ENCODE peak calls at places on chromosomes 5 and 9, in six cellular contexts. One of them, this sample, is unnamed.

GRCh38 chr9:91119679-91120078 is 242.0 kb downstream of the AUH start:
- DNase-seq in HFFc6: peak
- DNase-seq in Kasumi-1: no peak
- DNase-seq in EH: peak
- DNase-seq in mesothelial cell of epicardium: no peak
- DNase-seq in ELR: peak
- DNase-seq in this sample: peak

GRCh38 chr9:123414921-123415592 is 59.1 kb downstream of the CRB2 start:
- DNase-seq in HFFc6: no peak
- DNase-seq in Kasumi-1: no peak
- DNase-seq in EH: no peak
- DNase-seq in mesothelial cell of epicardium: no peak
- DNase-seq in ELR: no peak
- DNase-seq in this sample: no peak

GRCh38 chr9:121698627-121699270 is 47.3 kb downstream of the DAB2IP start:
- DNase-seq in HFFc6: no peak
- DNase-seq in Kasumi-1: no peak
- DNase-seq in EH: no peak
- DNase-seq in mesothelial cell of epicardium: peak
- DNase-seq in ELR: no peak
- DNase-seq in this sample: peak

GRCh38 chr5:86688414-86688813 is 70.7 kb downstream of the COX7C start:
- DNase-seq in HFFc6: no peak
- DNase-seq in Kasumi-1: no peak
- DNase-seq in EH: no peak
- DNase-seq in mesothelial cell of epicardium: no peak
- DNase-seq in ELR: no peak
- DNase-seq in this sample: no peak

GRCh38 chr9:34252670-34253459 is 74.0 kb downstream of the UBAP1 start:
- DNase-seq in HFFc6: peak
- DNase-seq in Kasumi-1: peak
- DNase-seq in EH: peak
- DNase-seq in mesothelial cell of epicardium: peak
- DNase-seq in ELR: peak
- DNase-seq in this sample: peak

GRCh38 chr5:4054092-4054491 is 458.5 kb downstream of the IRX1 start:
- DNase-seq in HFFc6: no peak
- DNase-seq in Kasumi-1: no peak
- DNase-seq in EH: no peak
- DNase-seq in mesothelial cell of epicardium: no peak
- DNase-seq in ELR: no peak
- DNase-seq in this sample: no peak

GRCh38 chr5:119273391-119273839 is 82.4 kb upstream of the TNFAIP8 start:
- DNase-seq in HFFc6: no peak
- DNase-seq in Kasumi-1: peak
- DNase-seq in EH: no peak
- DNase-seq in mesothelial cell of epicardium: no peak
- DNase-seq in ELR: no peak
- DNase-seq in this sample: no peak

GRCh38 chr5:141182248-141182647 is at the start of gene PCDHB16:
- DNase-seq in HFFc6: peak
- DNase-seq in Kasumi-1: no peak
- DNase-seq in EH: peak
- DNase-seq in mesothelial cell of epicardium: peak
- DNase-seq in ELR: peak
- DNase-seq in this sample: peak

GRCh38 chr5:40754381-40755092 is 1.2 kb downstream of the TTC33 start:
- DNase-seq in HFFc6: peak
- DNase-seq in Kasumi-1: no peak
- DNase-seq in EH: peak
- DNase-seq in mesothelial cell of epicardium: no peak
- DNase-seq in ELR: peak
- DNase-seq in this sample: peak

GRCh38 chr9:27429917-27430316 is 94.2 kb upstream of the IFNK start:
- DNase-seq in HFFc6: no peak
- DNase-seq in Kasumi-1: no peak
- DNase-seq in EH: no peak
- DNase-seq in mesothelial cell of epicardium: no peak
- DNase-seq in ELR: no peak
- DNase-seq in this sample: no peak

GRCh38 chr5:145568581-145568980 is 266.6 kb downstream of the PRELID2 start:
- DNase-seq in HFFc6: no peak
- DNase-seq in Kasumi-1: no peak
- DNase-seq in EH: peak
- DNase-seq in mesothelial cell of epicardium: no peak
- DNase-seq in ELR: peak
- DNase-seq in this sample: no peak

GRCh38 chr9:7982907-7983306 is 183.3 kb upstream of the DMAC1 start:
- DNase-seq in HFFc6: no peak
- DNase-seq in Kasumi-1: peak
- DNase-seq in EH: no peak
- DNase-seq in mesothelial cell of epicardium: no peak
- DNase-seq in ELR: no peak
- DNase-seq in this sample: no peak